ENCODE peak calls at places on chromosomes 11 and 22, in eight cellular contexts. H is MCF 10A; W is left colon; K is cardiac muscle cell; I is NCI-H1417 treated with DMSO at 0.1 percent for 48 hours; P is stimulated activated CD4-positive, alpha-beta T cell treated with anti-CD3 and anti-CD28 coated beads, TNF-alpha, amount 100 ng/mL, for 4 hours; S is upper lobe of left lung; U is mesendoderm. Q is an unnamed sample.

GRCh38 chr11:104623518-104623917 is 274.7 kb downstream of the CASP12 start:
- DNase-seq in I (no peak), K (no peak), W (no peak), U (peak), H (peak), S (no peak), P (no peak), Q (no peak)

GRCh38 chr11:34240150-34240494 is 117.7 kb downstream of the ABTB2 start:
- DNase-seq in W (no peak), U (peak), K (no peak), H (no peak), S (no peak), I (no peak), P (no peak), Q (no peak)

GRCh38 chr11:61613711-61614254 is 32.9 kb upstream of the SYT7 start:
- DNase-seq in S (no peak), W (no peak), I (no peak), U (no peak), K (no peak), H (no peak), P (no peak), Q (no peak)

GRCh38 chr11:66070604-66071325 is 693 bp downstream of the PACS1 start:
- DNase-seq in W (peak), U (peak), I (no peak), K (peak), P (peak), S (peak), H (peak), Q (no peak)

GRCh38 chr11:33829430-33830141 is 55.3 kb upstream of the FBXO3 start:
- DNase-seq in K (peak), S (peak), H (peak), I (no peak), U (peak), W (peak), P (peak), Q (no peak)

GRCh38 chr22:17912942-17913704 is 111.2 kb downstream of the MICAL3 start:
- DNase-seq in S (no peak), I (no peak), K (peak), H (no peak), W (no peak), U (no peak), P (no peak), Q (no peak)

GRCh38 chr11:46521947-46522681 is 71.7 kb downstream of the AMBRA1 start:
- DNase-seq in H (no peak), I (no peak), U (peak), P (no peak), S (no peak), K (no peak), W (no peak), Q (no peak)

GRCh38 chr11:111155021-111155420 is 90.5 kb upstream of the POU2AF2 start:
- DNase-seq in W (no peak), I (no peak), U (no peak), H (no peak), S (no peak), P (no peak), K (no peak), Q (no peak)

Q was measured in type B pancreatic cell.